ENCODE peak calls at places on chromosome 1, in eight cellular contexts. One of them, this sample, is unnamed.

GRCh38 chr1:161432091-161432490 is 64.4 kb upstream of the CFAP126 start:
- DNase-seq in ELR: no peak
- DNase-seq in RPMI8226: no peak
- DNase-seq in left cardiac atrium: no peak
- DNase-seq in nephron progenitor cell: no peak
- DNase-seq in fibroblast of the conjunctiva: no peak
- DNase-seq in fibroblast of mammary gland: no peak
- DNase-seq in HuH-7.5: no peak
- DNase-seq in this sample: no peak

GRCh38 chr1:29355375-29355774 is 119.1 kb downstream of the PTPRU start:
- DNase-seq in ELR: no peak
- DNase-seq in RPMI8226: no peak
- DNase-seq in left cardiac atrium: no peak
- DNase-seq in nephron progenitor cell: no peak
- DNase-seq in fibroblast of the conjunctiva: no peak
- DNase-seq in fibroblast of mammary gland: no peak
- DNase-seq in HuH-7.5: no peak
- DNase-seq in this sample: no peak

GRCh38 chr1:228144213-228145049 is 4.4 kb downstream of the GUK1 start:
- DNase-seq in ELR: no peak
- DNase-seq in RPMI8226: no peak
- DNase-seq in left cardiac atrium: no peak
- DNase-seq in nephron progenitor cell: no peak
- DNase-seq in fibroblast of the conjunctiva: no peak
- DNase-seq in fibroblast of mammary gland: no peak
- DNase-seq in HuH-7.5: peak
- DNase-seq in this sample: no peak

GRCh38 chr1:31703431-31704260 is at the start of gene COL16A1:
- DNase-seq in ELR: peak
- DNase-seq in RPMI8226: no peak
- DNase-seq in left cardiac atrium: peak
- DNase-seq in nephron progenitor cell: peak
- DNase-seq in fibroblast of the conjunctiva: peak
- DNase-seq in fibroblast of mammary gland: peak
- DNase-seq in HuH-7.5: peak
- DNase-seq in this sample: no peak

GRCh38 chr1:37100310-37100709 is 66.0 kb upstream of the GRIK3 start:
- DNase-seq in ELR: no peak
- DNase-seq in RPMI8226: no peak
- DNase-seq in left cardiac atrium: no peak
- DNase-seq in nephron progenitor cell: no peak
- DNase-seq in fibroblast of the conjunctiva: no peak
- DNase-seq in fibroblast of mammary gland: no peak
- DNase-seq in HuH-7.5: no peak
- DNase-seq in this sample: no peak

GRCh38 chr1:147640553-147641165 is 29.7 kb downstream of the ACP6 start:
- DNase-seq in ELR: peak
- DNase-seq in RPMI8226: peak
- DNase-seq in left cardiac atrium: peak
- DNase-seq in nephron progenitor cell: peak
- DNase-seq in fibroblast of the conjunctiva: peak
- DNase-seq in fibroblast of mammary gland: peak
- DNase-seq in HuH-7.5: peak
- DNase-seq in this sample: peak

GRCh38 chr1:15720861-15721260 is 15.2 kb upstream of the SLC25A34 start:
- DNase-seq in ELR: no peak
- DNase-seq in RPMI8226: no peak
- DNase-seq in left cardiac atrium: no peak
- DNase-seq in nephron progenitor cell: no peak
- DNase-seq in fibroblast of the conjunctiva: no peak
- DNase-seq in fibroblast of mammary gland: no peak
- DNase-seq in HuH-7.5: no peak
- DNase-seq in this sample: no peak

GRCh38 chr1:95002657-95003432 is 69.9 kb downstream of the ALG14 start:
- DNase-seq in ELR: no peak
- DNase-seq in RPMI8226: no peak
- DNase-seq in left cardiac atrium: no peak
- DNase-seq in nephron progenitor cell: no peak
- DNase-seq in fibroblast of the conjunctiva: no peak
- DNase-seq in fibroblast of mammary gland: peak
- DNase-seq in HuH-7.5: no peak
- DNase-seq in this sample: no peak

GRCh38 chr1:170377440-170377839 is 154.5 kb upstream of the GORAB start:
- DNase-seq in ELR: no peak
- DNase-seq in RPMI8226: no peak
- DNase-seq in left cardiac atrium: no peak
- DNase-seq in nephron progenitor cell: no peak
- DNase-seq in fibroblast of the conjunctiva: no peak
- DNase-seq in fibroblast of mammary gland: no peak
- DNase-seq in HuH-7.5: no peak
- DNase-seq in this sample: no peak

GRCh38 chr1:167881069-167881468 is 32.9 kb downstream of the ADCY10 start:
- DNase-seq in ELR: peak
- DNase-seq in RPMI8226: no peak
- DNase-seq in left cardiac atrium: no peak
- DNase-seq in nephron progenitor cell: no peak
- DNase-seq in fibroblast of the conjunctiva: no peak
- DNase-seq in fibroblast of mammary gland: no peak
- DNase-seq in HuH-7.5: no peak
- DNase-seq in this sample: no peak

This sample was measured in Caco-2.